ENCODE peak calls at places on chromosomes 12 and 14, in four cellular contexts. One of them, this sample, is unnamed.

GRCh38 chr12:78330131-78330530 is 499.4 kb downstream of the NAV3 start:
- DNase-seq in foreskin fibroblast: no peak
- DNase-seq in left ventricle myocardium inferior: no peak
- DNase-seq in AG04449: no peak
- DNase-seq in this sample: no peak

GRCh38 chr14:25004389-25004809 is 45.5 kb downstream of the STXBP6 start:
- DNase-seq in foreskin fibroblast: no peak
- DNase-seq in left ventricle myocardium inferior: no peak
- DNase-seq in AG04449: no peak
- DNase-seq in this sample: no peak

GRCh38 chr14:20606190-20606901 is 15.2 kb upstream of the RNASE12 start:
- DNase-seq in foreskin fibroblast: no peak
- DNase-seq in left ventricle myocardium inferior: no peak
- DNase-seq in AG04449: no peak
- DNase-seq in this sample: no peak

GRCh38 chr12:78725033-78725432 is 139.5 kb upstream of the SYT1 start:
- DNase-seq in foreskin fibroblast: no peak
- DNase-seq in left ventricle myocardium inferior: no peak
- DNase-seq in AG04449: no peak
- DNase-seq in this sample: no peak

GRCh38 chr12:131896811-131897270 is 2.4 kb downstream of the ULK1 start:
- DNase-seq in foreskin fibroblast: no peak
- DNase-seq in left ventricle myocardium inferior: peak
- DNase-seq in AG04449: peak
- DNase-seq in this sample: peak

GRCh38 chr14:67265131-67265530 is 23.9 kb downstream of the PALS1 start:
- DNase-seq in foreskin fibroblast: no peak
- DNase-seq in left ventricle myocardium inferior: no peak
- DNase-seq in AG04449: no peak
- DNase-seq in this sample: peak

GRCh38 chr14:76203086-76204001 is 51.6 kb downstream of the GPATCH2L start:
- DNase-seq in foreskin fibroblast: peak
- DNase-seq in left ventricle myocardium inferior: no peak
- DNase-seq in AG04449: peak
- DNase-seq in this sample: peak

GRCh38 chr12:114218136-114218535 is 187.8 kb downstream of the TBX5 start:
- DNase-seq in foreskin fibroblast: no peak
- DNase-seq in left ventricle myocardium inferior: no peak
- DNase-seq in AG04449: no peak
- DNase-seq in this sample: no peak

GRCh38 chr12:94145231-94145979 is 3.0 kb upstream of the PLXNC1 start:
- DNase-seq in foreskin fibroblast: peak
- DNase-seq in left ventricle myocardium inferior: no peak
- DNase-seq in AG04449: no peak
- DNase-seq in this sample: no peak

GRCh38 chr12:70365398-70365647 is 767 bp upstream of the KCNMB4 start:
- DNase-seq in foreskin fibroblast: no peak
- DNase-seq in left ventricle myocardium inferior: no peak
- DNase-seq in AG04449: no peak
- DNase-seq in this sample: no peak

GRCh38 chr14:99229654-99230215 is 42.3 kb downstream of the BCL11B start:
- DNase-seq in foreskin fibroblast: no peak
- DNase-seq in left ventricle myocardium inferior: no peak
- DNase-seq in AG04449: no peak
- DNase-seq in this sample: no peak

GRCh38 chr14:74244115-74244514 is 4.9 kb downstream of the VSX2 start:
- DNase-seq in foreskin fibroblast: no peak
- DNase-seq in left ventricle myocardium inferior: no peak
- DNase-seq in AG04449: no peak
- DNase-seq in this sample: no peak

GRCh38 chr12:8687846-8688601 is 9.8 kb upstream of the RIMKLB start:
- DNase-seq in foreskin fibroblast: peak
- DNase-seq in left ventricle myocardium inferior: no peak
- DNase-seq in AG04449: no peak
- DNase-seq in this sample: peak

GRCh38 chr12:121404734-121405133 is 4.8 kb downstream of the RNF34 start:
- DNase-seq in foreskin fibroblast: no peak
- DNase-seq in left ventricle myocardium inferior: no peak
- DNase-seq in AG04449: no peak
- DNase-seq in this sample: no peak

GRCh38 chr14:46215801-46216200 is 435.8 kb downstream of the RPL10L start:
- DNase-seq in foreskin fibroblast: no peak
- DNase-seq in left ventricle myocardium inferior: no peak
- DNase-seq in AG04449: no peak
- DNase-seq in this sample: no peak

GRCh38 chr12:78802593-78802992 is 62.0 kb upstream of the SYT1 start:
- DNase-seq in foreskin fibroblast: peak
- DNase-seq in left ventricle myocardium inferior: no peak
- DNase-seq in AG04449: peak
- DNase-seq in this sample: peak

GRCh38 chr12:104555650-104556049 is 98.9 kb downstream of the CHST11 start:
- DNase-seq in foreskin fibroblast: no peak
- DNase-seq in left ventricle myocardium inferior: no peak
- DNase-seq in AG04449: no peak
- DNase-seq in this sample: no peak

GRCh38 chr14:43481864-43482263 is 1025.2 kb downstream of the FSCB start:
- DNase-seq in foreskin fibroblast: no peak
- DNase-seq in left ventricle myocardium inferior: no peak
- DNase-seq in AG04449: no peak
- DNase-seq in this sample: no peak

GRCh38 chr12:92845320-92845719 is 83.8 kb downstream of the EEA1 start:
- DNase-seq in foreskin fibroblast: no peak
- DNase-seq in left ventricle myocardium inferior: no peak
- DNase-seq in AG04449: no peak
- DNase-seq in this sample: no peak

GRCh38 chr14:103315941-103316340 is 18.1 kb upstream of the EIF5 start:
- DNase-seq in foreskin fibroblast: no peak
- DNase-seq in left ventricle myocardium inferior: no peak
- DNase-seq in AG04449: no peak
- DNase-seq in this sample: no peak

GRCh38 chr14:84234281-84234680 is 1295.7 kb upstream of the FLRT2 start:
- DNase-seq in foreskin fibroblast: no peak
- DNase-seq in left ventricle myocardium inferior: no peak
- DNase-seq in AG04449: no peak
- DNase-seq in this sample: no peak

GRCh38 chr14:39367387-39367751 is 64.9 kb downstream of the FBXO33 start:
- DNase-seq in foreskin fibroblast: no peak
- DNase-seq in left ventricle myocardium inferior: no peak
- DNase-seq in AG04449: no peak
- DNase-seq in this sample: no peak

GRCh38 chr12:103269962-103270361 is 225.8 kb downstream of the C12orf42 start:
- DNase-seq in foreskin fibroblast: no peak
- DNase-seq in left ventricle myocardium inferior: no peak
- DNase-seq in AG04449: no peak
- DNase-seq in this sample: peak

GRCh38 chr12:89529738-89530137 is 3.9 kb upstream of the POC1B start:
- DNase-seq in foreskin fibroblast: peak
- DNase-seq in left ventricle myocardium inferior: no peak
- DNase-seq in AG04449: no peak
- DNase-seq in this sample: no peak

GRCh38 chr14:92683041-92683440 is 65.4 kb downstream of the LGMN start:
- DNase-seq in foreskin fibroblast: no peak
- DNase-seq in left ventricle myocardium inferior: no peak
- DNase-seq in AG04449: no peak
- DNase-seq in this sample: no peak

GRCh38 chr12:52763036-52763659 is 14.0 kb downstream of the KRT76 start:
- DNase-seq in foreskin fibroblast: no peak
- DNase-seq in left ventricle myocardium inferior: no peak
- DNase-seq in AG04449: no peak
- DNase-seq in this sample: no peak

GRCh38 chr14:20434701-20435453 is 1.1 kb downstream of the KLHL33 start:
- DNase-seq in foreskin fibroblast: no peak
- DNase-seq in left ventricle myocardium inferior: peak
- DNase-seq in AG04449: no peak
- DNase-seq in this sample: no peak

GRCh38 chr12:48933664-48934311 is 8.5 kb upstream of the FKBP11 start:
- DNase-seq in foreskin fibroblast: no peak
- DNase-seq in left ventricle myocardium inferior: no peak
- DNase-seq in AG04449: no peak
- DNase-seq in this sample: no peak

GRCh38 chr12:115872919-115873357 is 404.6 kb downstream of the MED13L start:
- DNase-seq in foreskin fibroblast: no peak
- DNase-seq in left ventricle myocardium inferior: no peak
- DNase-seq in AG04449: no peak
- DNase-seq in this sample: no peak

GRCh38 chr12:6465467-6466183 is 4.9 kb downstream of the VAMP1 start:
- DNase-seq in foreskin fibroblast: peak
- DNase-seq in left ventricle myocardium inferior: no peak
- DNase-seq in AG04449: no peak
- DNase-seq in this sample: no peak

GRCh38 chr14:54652188-54652889 is 85.4 kb downstream of the SAMD4A start:
- DNase-seq in foreskin fibroblast: peak
- DNase-seq in left ventricle myocardium inferior: peak
- DNase-seq in AG04449: peak
- DNase-seq in this sample: peak

GRCh38 chr12:101642115-101643067 is 47.6 kb downstream of the MYBPC1 start:
- DNase-seq in foreskin fibroblast: no peak
- DNase-seq in left ventricle myocardium inferior: no peak
- DNase-seq in AG04449: no peak
- DNase-seq in this sample: no peak

GRCh38 chr14:75439989-75440388 is 12.2 kb downstream of the JDP2 start:
- DNase-seq in foreskin fibroblast: no peak
- DNase-seq in left ventricle myocardium inferior: no peak
- DNase-seq in AG04449: no peak
- DNase-seq in this sample: no peak

GRCh38 chr14:50697659-50698290 is 29.7 kb upstream of the SAV1 start:
- DNase-seq in foreskin fibroblast: peak
- DNase-seq in left ventricle myocardium inferior: no peak
- DNase-seq in AG04449: no peak
- DNase-seq in this sample: no peak

GRCh38 chr12:3106564-3106963 is 29.4 kb downstream of the TSPAN9 start:
- DNase-seq in foreskin fibroblast: no peak
- DNase-seq in left ventricle myocardium inferior: no peak
- DNase-seq in AG04449: no peak
- DNase-seq in this sample: no peak
- H3K4me3 ChIP-seq in foreskin fibroblast: no peak
- H3K4me3 ChIP-seq in left ventricle myocardium inferior: no peak
- H3K4me3 ChIP-seq in AG04449: no peak
- H3K4me3 ChIP-seq in this sample: no peak

DNA sequence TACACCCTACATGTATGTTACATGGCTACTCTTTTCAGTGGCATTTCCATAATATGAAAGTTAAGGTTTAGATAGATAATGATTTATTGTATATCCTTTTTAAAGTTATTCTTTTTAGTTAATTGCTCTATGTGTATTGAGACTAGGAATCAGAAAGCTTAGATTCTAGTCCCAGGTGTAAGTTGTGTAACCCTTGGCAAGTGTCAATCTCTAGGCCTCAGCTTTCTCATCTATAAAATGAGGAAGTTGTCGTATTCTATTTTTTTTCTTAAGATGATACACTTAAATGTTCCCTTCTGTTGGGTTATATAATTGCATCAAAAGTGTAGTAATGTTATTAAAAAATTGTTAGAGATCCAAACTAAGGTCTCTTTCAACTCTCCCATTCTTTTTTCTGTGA is 3.9 kb downstream of the RTRAF start:
- DNase-seq in foreskin fibroblast: no peak
- DNase-seq in left ventricle myocardium inferior: no peak
- DNase-seq in AG04449: no peak
- DNase-seq in this sample: no peak
- H3K4me3 ChIP-seq in foreskin fibroblast: no peak
- H3K4me3 ChIP-seq in left ventricle myocardium inferior: no peak
- H3K4me3 ChIP-seq in AG04449: no peak
- H3K4me3 ChIP-seq in this sample: no peak

DNA sequence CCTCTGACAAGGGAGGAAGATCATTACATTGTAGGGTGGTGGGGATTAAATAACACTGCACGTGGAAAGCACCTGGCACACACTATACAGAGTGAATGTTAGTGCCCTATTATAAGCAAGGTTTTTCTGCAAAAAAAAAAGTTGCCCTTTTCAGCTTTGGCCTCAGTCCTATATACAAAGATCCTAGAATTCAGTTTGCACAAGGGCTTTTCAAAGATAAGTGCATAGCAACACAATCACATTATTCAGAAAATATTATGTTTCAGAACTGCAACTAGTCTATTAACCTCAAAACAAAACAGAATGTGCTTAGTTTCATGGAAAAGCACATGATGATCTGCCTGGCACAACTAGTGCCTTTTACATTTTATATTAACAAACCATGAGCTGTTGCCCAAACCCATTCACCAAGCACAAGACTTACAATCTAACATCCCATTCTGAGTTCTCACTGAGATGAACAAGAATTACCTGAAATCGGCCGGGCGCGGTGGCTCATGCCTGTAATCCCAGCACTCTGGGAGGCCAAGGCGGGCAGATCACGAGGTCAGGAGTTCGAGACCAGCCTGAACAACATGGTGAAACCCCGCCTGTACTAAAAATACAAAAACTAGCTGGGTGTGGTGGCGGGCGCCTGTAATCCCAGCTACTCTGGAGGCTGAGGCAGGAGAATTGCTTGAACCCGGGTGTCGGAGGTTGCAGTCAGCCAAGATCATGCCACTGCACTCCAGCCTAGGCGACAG is 1.8 kb downstream of the TM7SF3 start:
- DNase-seq in foreskin fibroblast: no peak
- DNase-seq in left ventricle myocardium inferior: no peak
- DNase-seq in AG04449: no peak
- DNase-seq in this sample: no peak
- H3K4me3 ChIP-seq in foreskin fibroblast: no peak
- H3K4me3 ChIP-seq in left ventricle myocardium inferior: no peak
- H3K4me3 ChIP-seq in AG04449: no peak
- H3K4me3 ChIP-seq in this sample: no peak

GRCh38 chr14:95490127-95490526 is 26.3 kb downstream of the SYNE3 start:
- DNase-seq in foreskin fibroblast: no peak
- DNase-seq in left ventricle myocardium inferior: no peak
- DNase-seq in AG04449: no peak
- DNase-seq in this sample: no peak
- H3K4me3 ChIP-seq in foreskin fibroblast: no peak
- H3K4me3 ChIP-seq in left ventricle myocardium inferior: no peak
- H3K4me3 ChIP-seq in AG04449: no peak
- H3K4me3 ChIP-seq in this sample: no peak

GRCh38 chr12:45243963-45244362 is 28.1 kb downstream of the ANO6 start:
- DNase-seq in foreskin fibroblast: no peak
- DNase-seq in left ventricle myocardium inferior: no peak
- DNase-seq in AG04449: no peak
- DNase-seq in this sample: no peak
- H3K4me3 ChIP-seq in foreskin fibroblast: no peak
- H3K4me3 ChIP-seq in left ventricle myocardium inferior: peak
- H3K4me3 ChIP-seq in AG04449: no peak
- H3K4me3 ChIP-seq in this sample: no peak

DNA sequence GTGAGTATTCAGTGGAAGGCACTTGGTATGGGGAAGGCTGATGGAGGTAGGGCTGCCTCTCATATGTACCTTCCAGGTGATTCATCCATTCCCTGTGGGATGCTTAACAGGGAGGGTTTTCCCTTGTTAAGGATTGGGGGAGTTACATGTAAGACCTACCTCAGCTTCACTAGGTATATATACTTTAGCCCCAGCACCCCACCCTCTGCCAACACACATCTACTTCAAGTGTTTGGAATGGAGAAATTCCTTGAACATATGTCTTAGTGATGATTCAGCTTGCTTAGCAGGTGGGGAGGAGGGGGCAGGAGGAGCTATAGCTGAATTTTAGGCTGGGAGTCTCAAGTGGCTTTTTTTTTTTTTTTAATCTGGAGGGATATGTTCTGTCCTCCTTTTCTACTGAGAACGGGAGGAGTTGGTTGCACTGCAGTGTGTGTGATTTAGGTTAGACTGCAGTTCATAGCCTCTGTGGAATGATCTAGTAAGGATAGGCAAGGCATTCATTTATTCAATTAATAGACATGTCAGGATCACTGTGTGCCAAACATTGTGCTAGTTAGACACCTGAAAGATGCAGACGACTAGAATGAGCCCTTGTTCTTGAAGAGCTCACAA is 1.7 kb downstream of the PIP4K2C start:
- DNase-seq in foreskin fibroblast: no peak
- DNase-seq in left ventricle myocardium inferior: no peak
- DNase-seq in AG04449: no peak
- DNase-seq in this sample: no peak
- H3K4me3 ChIP-seq in foreskin fibroblast: no peak
- H3K4me3 ChIP-seq in left ventricle myocardium inferior: peak
- H3K4me3 ChIP-seq in AG04449: no peak
- H3K4me3 ChIP-seq in this sample: no peak

This sample was measured in MG63.